ENCODE peak calls at places on chromosomes 13 and 19, in six cellular contexts. P is astrocyte, F is left ventricle myocardium inferior, H is heart right ventricle, E is uterus, X is cardiac muscle cell. U is an unnamed sample.

GRCh38 chr13:25541434-25542123 is 169.8 kb downstream of the ATP8A2 start:
- DNase-seq in E (no peak), X (no peak), P (no peak), F (no peak), H (no peak), U (no peak)

GRCh38 chr13:96112936-96113335 is 23.0 kb downstream of the HS6ST3 start:
- DNase-seq in X (no peak), P (no peak), E (peak), F (no peak), H (no peak), U (no peak)

GRCh38 chr19:10299545-10300458 is 9.8 kb downstream of the ZGLP1 start:
- DNase-seq in P (no peak), E (no peak), H (no peak), X (no peak), F (no peak), U (no peak)

GRCh38 chr13:40993987-40994386 is 25.1 kb downstream of the ELF1 start:
- DNase-seq in H (no peak), X (no peak), P (no peak), E (no peak), F (no peak), U (no peak)

GRCh38 chr13:70090036-70090723 is 17.4 kb upstream of the ATXN8OS start:
- DNase-seq in H (no peak), P (no peak), F (no peak), X (no peak), E (no peak), U (no peak)

GRCh38 chr13:24709186-24709913 is 29.1 kb downstream of the ATP12A start:
- DNase-seq in P (no peak), F (no peak), H (no peak), E (no peak), X (no peak), U (no peak)

GRCh38 chr13:29260684-29261083 is 334.8 kb downstream of the SLC7A1 start:
- DNase-seq in X (no peak), H (no peak), E (no peak), P (no peak), F (no peak), U (no peak)

GRCh38 chr19:41134616-41135015 is 20.4 kb downstream of the CYP2F1 start:
- DNase-seq in P (no peak), E (no peak), H (no peak), X (no peak), F (no peak), U (no peak)

GRCh38 chr13:49298903-49299605 is 51.3 kb downstream of the CDADC1 start:
- DNase-seq in F (no peak), E (no peak), X (no peak), P (no peak), H (no peak), U (no peak)

GRCh38 chr13:59112375-59112774 is 1051.4 kb downstream of the DIAPH3 start:
- DNase-seq in H (peak), P (peak), X (peak), F (no peak), E (no peak), U (peak)

GRCh38 chr13:41458187-41458938 is 1.0 kb downstream of the RGCC start:
- DNase-seq in F (peak), E (no peak), H (no peak), X (peak), P (peak), U (no peak)

GRCh38 chr19:15846923-15847322 is 31.5 kb upstream of the OR10H1 start:
- DNase-seq in E (no peak), X (no peak), P (no peak), F (no peak), H (no peak), U (no peak)

GRCh38 chr19:44907613-44908012 is 2.0 kb downstream of the APOE start:
- DNase-seq in H (no peak), P (no peak), F (no peak), E (no peak), X (no peak), U (no peak)

GRCh38 chr13:46489586-46490023 is 63.4 kb upstream of the LRCH1 start:
- DNase-seq in F (no peak), H (no peak), X (peak), E (no peak), P (peak), U (peak)

GRCh38 chr13:44815507-44816074 is 173.7 kb downstream of the NUFIP1 start:
- DNase-seq in E (peak), P (peak), F (no peak), X (peak), H (no peak), U (no peak)

GRCh38 chr13:102386461-102386860 is 15.4 kb downstream of the FGF14 start:
- DNase-seq in P (no peak), F (no peak), H (no peak), X (no peak), E (no peak), U (no peak)

GRCh38 chr19:35644987-35645679 is 3.0 kb upstream of the COX6B1 start:
- DNase-seq in E (peak), F (peak), X (peak), H (peak), P (no peak), U (peak)

GRCh38 chr13:98263841-98264240 is 86.8 kb upstream of the RNF113B start:
- DNase-seq in P (no peak), X (no peak), F (no peak), E (no peak), H (no peak), U (no peak)

GRCh38 chr13:40784540-40784939 is 4.9 kb upstream of the SLC25A15 start:
- DNase-seq in H (no peak), X (no peak), F (no peak), E (no peak), P (no peak), U (no peak)

GRCh38 chr13:108227651-108228272 is 9.6 kb downstream of the ABHD13 start:
- DNase-seq in E (no peak), P (no peak), F (no peak), H (peak), X (peak), U (no peak)

GRCh38 chr13:26759156-26759906 is 1.3 kb downstream of the GPR12 start:
- DNase-seq in F (no peak), H (no peak), X (no peak), E (no peak), P (no peak), U (no peak)

GRCh38 chr19:2186071-2186846 is 22.5 kb downstream of the DOT1L start:
- DNase-seq in E (peak), X (peak), H (peak), P (peak), F (peak), U (peak)

GRCh38 chr19:29673451-29674371 is 8.4 kb downstream of the PLEKHF1 start:
- DNase-seq in X (no peak), P (no peak), H (no peak), E (no peak), F (no peak), U (peak)

GRCh38 chr19:54133957-54134590 is 3.5 kb upstream of the CNOT3 start:
- DNase-seq in F (no peak), X (peak), E (no peak), H (no peak), P (no peak), U (no peak)

GRCh38 chr19:35592226-35592625 is 6.3 kb downstream of the PMIS2 start:
- DNase-seq in X (peak), F (no peak), E (no peak), P (peak), H (no peak), U (no peak)

GRCh38 chr13:38386421-38386820 is 36.8 kb downstream of the UFM1 start:
- DNase-seq in H (no peak), E (no peak), X (peak), P (no peak), F (no peak), U (no peak)

GRCh38 chr19:35710784-35711723 is 6.7 kb downstream of the ZBTB32 start:
- DNase-seq in X (no peak), F (no peak), E (no peak), P (no peak), H (no peak), U (no peak)

GRCh38 chr13:35736876-35737275 is 260.4 kb upstream of the MAB21L1 start:
- DNase-seq in H (no peak), P (no peak), F (no peak), E (no peak), X (no peak), U (no peak)

GRCh38 chr13:30429721-30430694 is 7.7 kb downstream of the UBE2L5 start:
- DNase-seq in H (no peak), E (peak), X (peak), P (peak), F (no peak), U (no peak)

GRCh38 chr19:30778961-30779690 is 406.9 kb downstream of the ZNF536 start:
- DNase-seq in P (no peak), F (no peak), E (no peak), H (no peak), X (no peak), U (no peak)

GRCh38 chr19:10431943-10432735 is 11.8 kb downstream of the PDE4A start:
- DNase-seq in H (peak), F (peak), E (no peak), X (peak), P (no peak), U (peak)

GRCh38 chr13:75339635-75340374 is 142.2 kb downstream of the TBC1D4 start:
- DNase-seq in H (no peak), X (no peak), E (no peak), F (no peak), P (no peak), U (no peak)

GRCh38 chr13:84366484-84366883 is 484.2 kb upstream of the SLITRK1 start:
- DNase-seq in P (peak), X (peak), E (no peak), H (no peak), F (no peak), U (no peak)

GRCh38 chr13:70107498-70108271 is at the start of gene ATXN8OS:
- DNase-seq in F (no peak), H (no peak), P (no peak), X (no peak), E (no peak), U (no peak)

GRCh38 chr13:94119360-94119936 is 360.0 kb downstream of the DCT start:
- DNase-seq in E (no peak), H (no peak), F (no peak), X (no peak), P (no peak), U (no peak)

GRCh38 chr13:48334534-48335127 is 31.1 kb downstream of the RB1 start:
- DNase-seq in F (no peak), P (peak), X (peak), E (no peak), H (no peak), U (no peak)

GRCh38 chr19:39127812-39128510 is 2.4 kb downstream of the PAK4 start:
- DNase-seq in P (no peak), H (no peak), X (no peak), E (no peak), F (no peak), U (no peak)

GRCh38 chr19:39130337-39131254 is 5.0 kb downstream of the PAK4 start:
- DNase-seq in F (no peak), H (peak), E (no peak), X (no peak), P (no peak), U (no peak)

GRCh38 chr19:39126593-39127187 is 1.1 kb downstream of the PAK4 start:
- DNase-seq in H (no peak), F (no peak), P (peak), E (no peak), X (peak), U (no peak)

GRCh38 chr19:39129116-39129515 is 3.5 kb downstream of the PAK4 start:
- DNase-seq in H (no peak), X (no peak), P (no peak), E (no peak), F (no peak), U (no peak)

DNA sequence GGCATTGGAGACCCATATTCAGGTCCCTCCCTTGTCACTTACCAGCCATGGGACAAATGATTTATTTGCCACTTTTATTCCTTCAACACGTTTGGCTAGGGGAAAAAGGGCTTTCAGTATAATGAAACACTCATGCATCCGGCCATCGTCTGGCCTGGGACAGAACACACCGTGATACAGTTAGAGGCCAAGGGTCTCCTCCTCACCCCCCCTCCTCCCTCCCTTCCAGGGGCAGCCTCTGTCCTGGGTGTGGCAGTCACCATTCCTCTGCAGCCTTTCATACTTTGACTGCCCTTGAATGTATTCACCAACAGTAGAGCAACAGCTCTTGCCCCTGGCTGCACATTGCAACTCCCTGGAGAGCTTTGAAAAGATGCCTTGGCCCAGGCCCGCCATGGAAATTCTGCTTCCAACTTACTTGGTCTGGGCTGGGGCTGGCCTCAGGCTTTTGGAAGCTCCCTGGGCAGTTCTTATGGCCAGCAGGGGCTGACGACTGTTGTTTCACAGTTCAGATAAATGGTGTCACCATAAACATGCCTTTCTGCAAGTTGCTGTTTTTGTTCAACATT is 3.0 kb downstream of the PAK4 start:
- DNase-seq in F (no peak), P (no peak), H (no peak), E (no peak), X (no peak), U (no peak)
- TF ChIP-seq CTCF in F (no peak), P (no peak), H (no peak), E (no peak), X (peak), U (no peak)

DNA sequence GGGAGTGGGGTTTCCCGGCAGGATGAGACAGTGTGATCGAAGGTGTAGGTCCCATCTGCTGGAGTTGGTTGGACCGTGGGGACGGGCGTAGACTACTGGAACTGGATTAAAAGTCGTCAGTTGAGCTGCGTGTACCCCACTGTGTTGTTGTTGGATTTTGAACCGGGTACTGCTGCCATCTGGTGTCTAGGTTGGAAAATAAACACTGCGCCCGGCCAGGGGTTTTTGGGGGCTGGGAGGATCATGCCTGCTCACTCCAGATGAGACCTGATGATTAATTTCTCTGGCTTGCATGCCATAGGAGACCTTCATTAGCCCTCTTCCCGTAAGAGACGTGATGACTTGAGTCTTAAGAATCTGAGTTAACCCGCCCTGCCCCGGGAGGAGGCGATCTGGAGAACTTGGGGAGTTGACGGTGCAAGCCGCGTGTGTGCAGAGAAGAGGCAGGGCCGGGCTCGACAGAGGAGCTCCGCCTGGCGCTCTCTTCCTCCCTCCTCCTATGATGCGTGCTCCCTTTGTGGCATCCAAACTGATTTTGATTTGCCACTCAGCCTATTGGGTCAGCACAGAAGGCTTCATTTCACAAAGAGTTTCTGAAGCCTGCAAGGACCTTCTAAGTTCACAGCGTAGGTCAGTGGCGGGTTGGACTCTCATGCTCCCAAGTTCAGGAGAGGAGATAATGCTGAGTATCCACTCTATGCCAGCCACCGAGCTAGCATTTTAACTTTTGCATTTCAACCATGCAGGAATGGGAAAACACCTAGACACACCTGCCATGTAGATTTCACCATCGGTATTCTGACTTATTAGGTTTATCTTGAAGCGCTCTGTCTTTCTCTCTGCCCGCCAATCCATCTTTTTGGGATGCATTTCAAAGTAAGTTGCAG is 2.7 kb downstream of the UHRF1 start:
- DNase-seq in P (peak), H (peak), X (peak), E (peak), F (peak), U (peak)
- H3K4me3 ChIP-seq in P (peak), H (peak), X (no peak), E (peak), F (peak), U (peak)

GRCh38 chr13:28052945-28053344 is 47.4 kb downstream of the FLT3 start:
- DNase-seq in F (no peak), P (no peak), H (no peak), E (no peak), X (no peak), U (no peak)

GRCh38 chr13:28049215-28049614 is 51.2 kb downstream of the FLT3 start:
- DNase-seq in X (no peak), P (no peak), H (no peak), F (no peak), E (no peak), U (no peak)

GRCh38 chr13:28047784-28048388 is 52.5 kb downstream of the FLT3 start:
- DNase-seq in E (no peak), H (no peak), P (no peak), X (no peak), F (no peak), U (no peak)

GRCh38 chr13:28048768-28049167 is 51.6 kb downstream of the FLT3 start:
- DNase-seq in X (no peak), F (no peak), E (no peak), P (no peak), H (no peak), U (no peak)

GRCh38 chr13:28049880-28050871 is 50.2 kb downstream of the FLT3 start:
- DNase-seq in X (no peak), H (no peak), F (no peak), E (no peak), P (no peak), U (no peak)
- H3K27ac ChIP-seq in X (no peak), H (no peak), F (no peak), E (no peak), P (no peak), U (no peak)

DNA sequence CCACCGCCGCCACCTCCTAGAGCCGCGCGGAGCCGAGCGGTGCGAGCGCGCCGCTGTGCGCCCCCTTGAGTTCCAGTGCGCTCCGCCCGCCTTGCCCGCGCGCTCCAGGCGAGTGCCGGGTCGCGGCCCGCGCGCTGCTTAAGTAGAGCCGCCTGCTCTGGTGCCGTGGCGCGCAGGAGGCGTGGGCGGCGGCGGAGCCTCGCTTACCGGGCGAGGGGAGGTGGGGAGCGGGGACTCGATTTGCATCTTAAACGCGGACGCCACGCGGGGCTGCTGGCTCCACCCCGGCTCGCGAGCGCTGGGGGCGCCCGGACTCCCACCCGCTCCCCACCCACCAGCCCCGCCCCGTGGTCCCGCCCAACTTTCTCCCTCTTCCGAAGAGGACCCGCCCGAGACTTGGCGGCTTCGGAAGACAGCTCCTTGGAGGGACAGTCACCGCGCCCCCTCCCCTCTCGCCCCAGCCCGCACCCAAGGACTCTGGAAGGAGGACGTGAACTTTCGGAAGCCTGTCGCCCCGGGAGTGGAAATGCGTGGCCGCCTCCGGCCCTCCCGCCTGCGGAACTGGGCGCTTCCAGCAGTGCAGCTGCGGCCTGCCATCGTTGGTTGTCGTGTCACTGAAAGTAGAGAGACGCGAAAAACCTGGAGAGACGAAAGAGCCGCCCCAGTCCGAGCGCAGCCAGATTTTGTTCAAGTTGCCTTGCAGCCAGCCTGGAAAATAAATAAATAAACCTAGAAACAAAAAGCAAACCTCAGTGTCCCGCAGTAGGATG is at the start of gene KCTD12:
- DNase-seq in X (peak), E (peak), F (peak), P (peak), H (peak), U (peak)
- TF ChIP-seq CTCF in X (peak), E (peak), F (peak), P (no peak), H (peak), U (no peak)

DNA sequence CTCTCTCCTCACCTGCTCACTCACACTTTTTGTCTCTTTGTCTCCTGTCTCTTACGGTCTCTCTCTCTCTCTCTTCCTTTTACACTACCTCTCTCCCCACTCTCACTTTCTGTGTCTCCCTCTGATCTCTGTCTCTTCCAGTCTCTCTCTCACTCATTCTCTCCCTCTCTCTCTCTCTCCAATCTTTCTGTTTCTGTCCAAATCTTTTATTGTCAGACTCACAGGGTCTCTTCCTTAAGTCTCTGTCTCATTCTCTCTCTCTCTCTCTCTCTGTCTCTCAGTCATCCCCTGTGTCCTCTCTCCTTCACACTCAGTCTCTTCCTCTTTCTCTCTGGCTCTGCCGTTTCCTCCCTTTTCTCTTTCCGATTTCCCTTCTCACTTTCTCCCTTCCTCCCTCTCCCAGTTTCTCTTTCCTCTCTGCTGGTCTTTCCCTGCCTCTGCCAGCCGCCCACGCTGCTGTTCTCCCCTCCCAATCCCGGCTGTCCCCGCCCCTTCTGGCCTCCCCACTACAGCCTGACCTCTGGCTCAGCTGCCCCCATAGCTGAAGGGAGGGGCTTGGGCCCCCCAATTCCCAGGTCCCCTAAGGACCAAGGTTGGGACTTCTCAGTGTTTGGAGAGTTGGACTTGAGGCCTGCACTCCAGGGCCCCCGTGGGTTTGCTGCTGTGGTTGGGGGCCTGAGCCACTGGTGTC is at the start of gene PLEKHA4:
- DNase-seq in F (peak), E (peak), X (peak), H (peak), P (no peak), U (peak)
- H3K4me3 ChIP-seq in F (peak), E (peak), X (no peak), H (peak), P (peak), U (peak)